ENCODE peak calls at places on chromosomes 1 and 21, in ten cellular contexts. P is transverse colon, Z is stomach, N is SK-N-SH, T is H1, S is HepG2, V is sigmoid colon, H is GM12878, C is K562, L is upper lobe of left lung. W is an unnamed sample.

GRCh38 chr1:234302334-234302962 is 70.8 kb upstream of the COA6 start:
- DNase-seq in P (no peak), Z (no peak), N (no peak), T (no peak), S (no peak), V (no peak), H (no peak), C (no peak), L (no peak), W (no peak)

GRCh38 chr1:231929311-231929710 is 302.7 kb downstream of the DISC1 start:
- DNase-seq in P (no peak), Z (no peak), N (no peak), T (no peak), S (no peak), V (no peak), H (no peak), C (no peak), L (no peak), W (no peak)

GRCh38 chr1:81414417-81415087 is 386.2 kb upstream of the ADGRL2 start:
- DNase-seq in P (peak; percentile 85), Z (peak; percentile 82), N (peak; percentile 31), T (peak; percentile 57), S (no peak), V (peak; percentile 83), H (peak; percentile 9), C (peak; percentile 9), L (peak; percentile 64), W (peak; percentile 75)

GRCh38 chr1:106876384-106876783 is 180.1 kb upstream of the PRMT6 start:
- DNase-seq in P (no peak), Z (no peak), N (no peak), T (no peak), S (no peak), V (no peak), H (no peak), C (no peak), L (no peak), W (no peak)

GRCh38 chr1:54460346-54460745 is 54.2 kb upstream of the SSBP3 start:
- DNase-seq in P (no peak), Z (no peak), N (no peak), T (no peak), S (no peak), V (peak; percentile 13), H (no peak), C (no peak), L (no peak), W (no peak)

GRCh38 chr1:171494086-171494485 is 8.8 kb downstream of the PRRC2C start:
- DNase-seq in P (no peak), Z (no peak), N (no peak), T (no peak), S (no peak), V (no peak), H (no peak), C (no peak), L (no peak), W (no peak)

GRCh38 chr21:33372582-33372981 is 30.6 kb upstream of the IFNGR2 start:
- DNase-seq in P (peak; percentile 6), Z (no peak), N (no peak), T (no peak), S (no peak), V (peak; percentile 33), H (no peak), C (no peak), L (no peak), W (no peak)

GRCh38 chr1:102191723-102192122 is 195.0 kb upstream of the OLFM3 start:
- DNase-seq in P (peak; percentile 21), Z (no peak), N (peak; percentile 35), T (no peak), S (peak; percentile 45), V (no peak), H (peak; percentile 7), C (peak; percentile 4), L (no peak), W (no peak)

GRCh38 chr1:19452221-19452663 is 33.1 kb downstream of the CAPZB start:
- DNase-seq in P (no peak), Z (no peak), N (no peak), T (no peak), S (no peak), V (no peak), H (no peak), C (no peak), L (no peak), W (peak; percentile 86)

GRCh38 chr21:39182484-39183271 is 573 bp downstream of the PSMG1 start:
- DNase-seq in P (peak; percentile 23), Z (no peak), N (no peak), T (no peak), S (no peak), V (peak; percentile 73), H (no peak), C (peak; percentile 56), L (no peak), W (no peak)

GRCh38 chr1:66271216-66271903 is 262.6 kb upstream of the SGIP1 start:
- DNase-seq in P (peak; percentile 73), Z (peak; percentile 65), N (peak; percentile 72), T (peak; percentile 7), S (no peak), V (peak; percentile 96), H (no peak), C (peak; percentile 2), L (peak; percentile 76), W (peak; percentile 91)

GRCh38 chr1:187264995-187265602 is 436.4 kb downstream of the PLA2G4A start:
- DNase-seq in P (no peak), Z (no peak), N (peak; percentile 32), T (no peak), S (peak; percentile 28), V (no peak), H (no peak), C (peak; percentile 10), L (no peak), W (no peak)

GRCh38 chr1:28933918-28934317 is 19.5 kb downstream of the EPB41 start:
- DNase-seq in P (no peak), Z (no peak), N (no peak), T (no peak), S (no peak), V (no peak), H (no peak), C (no peak), L (no peak), W (no peak)

DNA sequence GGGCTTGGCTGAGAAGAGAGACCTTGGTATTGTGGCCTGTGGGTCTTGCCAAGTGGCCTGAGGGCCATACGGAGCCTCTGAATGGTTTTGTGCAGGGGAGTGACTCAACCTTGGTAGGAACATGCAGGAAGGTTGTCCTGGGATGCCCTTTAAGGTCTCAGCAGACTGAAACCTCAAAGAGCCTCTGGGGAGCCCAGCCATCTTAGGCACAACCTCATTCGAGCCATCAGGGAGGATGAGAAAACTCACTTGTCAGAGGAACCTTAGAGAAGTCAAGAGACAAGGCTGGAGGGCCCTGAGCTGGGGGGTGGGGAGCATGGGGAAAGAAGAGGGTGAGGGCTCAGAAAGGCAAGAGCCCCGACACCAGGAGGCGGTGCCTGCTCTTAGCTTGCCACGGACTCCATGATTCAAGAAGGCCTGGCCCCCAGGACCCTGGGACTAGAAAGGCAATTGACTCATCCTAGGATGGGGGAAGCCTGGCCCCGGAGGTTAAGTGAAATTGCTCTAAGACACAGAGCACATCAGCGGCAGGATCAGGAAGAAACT is 13.0 kb downstream of the IFI6 start:
- DNase-seq in P (peak; percentile 22), Z (no peak), N (no peak), T (no peak), S (no peak), V (peak; percentile 69), H (peak; percentile 62), C (peak; percentile 56), L (no peak), W (no peak)
- TF ChIP-seq POLR2AphosphoS5 in P (no peak), Z (no peak), N (no peak), T (no peak), S (no peak), V (no peak), H (no peak), C (no peak), L (no peak), W (no peak)

DNA sequence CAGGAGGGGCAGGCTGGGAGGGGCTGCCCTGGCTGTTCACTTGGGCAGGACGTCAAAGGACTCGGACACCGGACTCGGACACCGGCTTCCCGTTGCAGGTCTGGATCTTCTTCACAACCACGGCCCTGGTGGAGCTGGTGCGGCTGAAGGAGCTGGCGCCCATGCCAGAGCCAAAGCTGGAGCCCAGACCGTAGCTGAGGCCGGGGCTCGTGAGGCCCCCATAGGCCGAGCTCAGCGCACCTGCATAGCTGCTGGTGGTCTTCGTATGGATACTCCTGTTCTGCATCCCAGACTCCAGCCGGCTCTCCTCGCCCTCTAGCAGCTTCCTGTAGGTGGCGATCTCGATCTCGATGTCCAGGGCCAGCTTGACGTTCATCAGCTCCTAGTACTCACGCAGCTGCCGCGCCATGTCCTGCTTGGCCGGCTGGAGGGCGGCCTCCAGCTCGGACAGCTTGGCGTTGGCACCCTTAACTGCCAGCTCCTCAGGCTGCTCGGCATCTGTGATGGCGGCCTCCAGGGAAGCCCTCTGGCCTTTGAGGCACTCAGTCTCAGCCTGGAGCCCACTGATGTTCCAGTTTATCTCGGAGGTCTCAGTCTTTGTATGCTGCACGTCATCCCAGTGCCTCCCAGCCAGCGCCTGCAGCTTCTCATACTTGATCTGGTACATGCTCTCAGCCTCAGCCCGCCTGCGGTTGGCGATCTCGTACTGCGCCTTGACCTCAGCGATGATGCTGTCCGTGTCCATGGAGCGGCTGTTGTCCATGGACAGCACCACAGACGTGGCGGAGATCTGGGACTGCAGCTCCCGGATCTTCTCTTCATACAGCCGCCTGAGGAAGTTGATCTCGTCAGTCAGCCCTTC is 15.1 kb upstream of the KLF17 start:
- DNase-seq in P (no peak), Z (no peak), N (no peak), T (no peak), S (peak; percentile 12), V (no peak), H (no peak), C (peak; percentile 84), L (no peak), W (no peak)
- TF ChIP-seq EP300 in P (no peak), Z (no peak), N (no peak), T (no peak), S (no peak), V (no peak), H (no peak), C (no peak), L (no peak), W (no peak)

DNA sequence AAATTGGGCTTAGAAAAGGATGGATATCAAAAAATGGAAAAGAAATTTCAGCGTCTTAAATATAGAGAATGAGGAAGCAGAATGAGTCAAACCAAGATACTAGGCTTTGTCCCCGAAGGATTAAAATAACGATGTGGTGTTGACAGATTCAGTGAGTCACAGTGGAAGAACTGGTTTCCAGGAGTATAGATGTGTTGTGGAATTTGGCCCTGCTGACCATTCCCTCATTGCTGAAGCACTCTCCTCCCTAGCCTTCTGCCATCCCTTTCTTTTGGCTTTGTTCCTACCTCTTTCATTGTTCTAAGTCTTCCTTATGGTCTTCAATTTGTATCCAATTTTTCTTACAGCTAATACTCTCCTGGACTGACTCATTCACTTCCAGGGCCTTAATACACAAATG is 23.1 kb upstream of the USP25 start:
- DNase-seq in P (peak; percentile 23), Z (peak; percentile 32), N (no peak), T (no peak), S (no peak), V (no peak), H (no peak), C (peak; percentile 8), L (no peak), W (no peak)
- TF ChIP-seq POLR2AphosphoS5 in P (no peak), Z (peak; percentile 66), N (no peak), T (no peak), S (no peak), V (no peak), H (no peak), C (no peak), L (no peak), W (no peak)

DNA sequence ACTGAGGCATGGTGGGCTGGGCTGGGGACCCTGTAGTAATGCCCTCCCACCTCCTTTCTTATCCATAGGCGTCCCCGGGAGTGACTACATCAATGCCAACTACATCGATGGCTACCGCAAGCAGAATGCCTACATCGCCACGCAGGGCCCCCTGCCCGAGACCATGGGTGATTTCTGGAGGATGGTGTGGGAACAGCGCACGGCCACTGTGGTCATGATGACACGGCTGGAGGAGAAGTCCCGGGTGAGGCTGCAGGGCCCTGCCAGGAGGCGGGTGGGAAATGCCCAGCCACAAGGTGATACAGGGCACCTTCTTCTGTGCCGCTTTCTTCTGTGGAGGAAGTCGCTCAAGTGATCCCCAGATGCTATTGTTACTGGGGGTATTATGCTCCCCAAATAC is 32.3 kb upstream of the KDM4A start:
- DNase-seq in P (no peak), Z (no peak), N (no peak), T (no peak), S (no peak), V (no peak), H (no peak), C (no peak), L (no peak), W (no peak)
- TF ChIP-seq EP300 in P (no peak), Z (no peak), N (no peak), T (no peak), S (no peak), V (no peak), H (no peak), C (no peak), L (no peak), W (no peak)

W was measured in suprapubic skin.